ENCODE peak calls at places on chromosome 20, in four cellular contexts. Z is left ventricle myocardium inferior; F is CD8-positive, alpha-beta T cell; Q is HL-60. M is an unnamed sample.

GRCh38 chr20:7226156-7226555 is 458.7 kb downstream of the BMP2 start:
- DNase-seq in Z (no peak), F (no peak), Q (no peak), M (no peak)

GRCh38 chr20:63771046-63771707 is 31.6 kb downstream of the SLC2A4RG start:
- DNase-seq in Z (no peak), F (no peak), Q (no peak), M (no peak)

GRCh38 chr20:117518-117917 is 24.9 kb upstream of the DEFB126 start:
- DNase-seq in Z (no peak), F (no peak), Q (no peak), M (no peak)

GRCh38 chr20:38112249-38112942 is 52.7 kb downstream of the TGM2 start:
- DNase-seq in Z (no peak), F (no peak), Q (no peak), M (no peak)

GRCh38 chr20:53274807-53275206 is 302.6 kb downstream of the TSHZ2 start:
- DNase-seq in Z (no peak), F (no peak), Q (no peak), M (no peak)

GRCh38 chr20:63536997-63537524 is at the start of gene PTK6:
- DNase-seq in Z (peak; percentile 57), F (no peak), Q (peak; percentile 77), M (no peak)

GRCh38 chr20:21101453-21102251 is 4.5 kb downstream of the LINC00237 start:
- DNase-seq in Z (no peak), F (no peak), Q (no peak), M (no peak)

GRCh38 chr20:19497064-19497463 is 261.0 kb upstream of the RIN2 start:
- DNase-seq in Z (no peak), F (no peak), Q (no peak), M (peak; percentile 54)

GRCh38 chr20:46773680-46774079 is 64.2 kb downstream of the SLC2A10 start:
- DNase-seq in Z (no peak), F (no peak), Q (peak; percentile 12), M (no peak)

GRCh38 chr20:32972181-32973076 is 31.8 kb downstream of the SUN5 start:
- DNase-seq in Z (no peak), F (peak; percentile 72), Q (peak; percentile 91), M (no peak)

GRCh38 chr20:47430862-47431588 is 70.7 kb upstream of the NCOA3 start:
- DNase-seq in Z (no peak), F (no peak), Q (no peak), M (no peak)

GRCh38 chr20:45415822-45416637 is at the start of gene PIGT:
- DNase-seq in Z (peak; percentile 86), F (peak; percentile 84), Q (peak; percentile 91), M (peak; percentile 79)
- TF ChIP-seq CTCF in Z (no peak), F (no peak), Q (no peak), M (no peak)

DNA sequence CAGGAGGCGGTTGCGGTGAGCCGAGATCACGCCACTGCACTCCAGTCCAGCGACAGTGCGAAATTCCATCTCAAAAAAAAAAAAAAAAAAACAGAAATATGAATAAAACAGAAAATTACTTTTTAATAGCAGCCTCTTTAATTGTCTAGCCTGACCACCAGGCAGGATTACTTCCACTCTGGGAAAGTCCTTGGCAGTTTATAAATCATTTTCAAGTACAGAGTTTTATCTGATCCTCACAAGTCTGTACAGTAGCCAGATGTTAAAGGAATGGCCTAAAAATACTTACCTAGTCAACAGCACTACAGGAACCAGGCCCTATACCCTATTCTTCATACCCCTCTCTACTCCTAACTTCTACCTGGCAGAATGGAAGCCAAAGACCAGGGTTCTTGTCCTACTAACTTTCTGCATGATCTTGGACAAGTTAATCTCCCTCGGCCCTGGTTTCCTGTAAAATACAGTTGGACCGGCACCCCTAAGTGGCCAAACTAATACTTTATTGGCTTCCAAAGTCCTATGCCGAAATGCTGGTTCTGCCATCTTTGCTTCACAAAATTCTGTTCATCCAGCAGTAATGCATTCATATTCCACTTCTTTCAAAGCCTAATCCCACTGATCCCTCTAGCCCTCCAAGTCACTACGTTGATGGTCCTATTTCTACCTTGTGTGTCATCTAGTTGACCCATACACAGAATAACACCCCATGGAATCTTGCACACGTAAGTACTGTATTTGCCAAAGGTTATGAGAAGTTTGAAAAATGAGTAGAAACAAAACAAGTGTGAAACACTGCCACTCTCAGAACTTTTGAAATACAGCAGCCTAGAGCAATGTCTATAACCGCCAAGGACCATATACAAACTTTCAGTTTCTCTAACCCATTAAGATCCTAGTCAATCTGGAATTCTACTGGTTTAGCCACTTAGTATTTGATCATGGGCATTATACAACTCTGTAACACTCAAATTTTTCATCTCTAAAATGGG is 1.7 kb downstream of the EIF2S2 start:
- DNase-seq in Z (no peak), F (no peak), Q (no peak), M (no peak)
- TF ChIP-seq CTCF in Z (no peak), F (no peak), Q (no peak), M (peak; percentile 14)

GRCh38 chr20:58649288-58650180 is 1.5 kb upstream of the STX16 start:
- DNase-seq in Z (peak; percentile 39), F (peak; percentile 34), Q (no peak), M (no peak)

GRCh38 chr20:58646703-58647102 is 4.4 kb upstream of the STX16 start:
- DNase-seq in Z (no peak), F (no peak), Q (no peak), M (no peak)

GRCh38 chr20:58647814-58648501 is 3.1 kb upstream of the STX16 start:
- DNase-seq in Z (no peak), F (no peak), Q (no peak), M (peak; percentile 70)

GRCh38 chr20:58645277-58645968 is 5.7 kb upstream of the STX16 start:
- DNase-seq in Z (no peak), F (no peak), Q (no peak), M (no peak)

DNA sequence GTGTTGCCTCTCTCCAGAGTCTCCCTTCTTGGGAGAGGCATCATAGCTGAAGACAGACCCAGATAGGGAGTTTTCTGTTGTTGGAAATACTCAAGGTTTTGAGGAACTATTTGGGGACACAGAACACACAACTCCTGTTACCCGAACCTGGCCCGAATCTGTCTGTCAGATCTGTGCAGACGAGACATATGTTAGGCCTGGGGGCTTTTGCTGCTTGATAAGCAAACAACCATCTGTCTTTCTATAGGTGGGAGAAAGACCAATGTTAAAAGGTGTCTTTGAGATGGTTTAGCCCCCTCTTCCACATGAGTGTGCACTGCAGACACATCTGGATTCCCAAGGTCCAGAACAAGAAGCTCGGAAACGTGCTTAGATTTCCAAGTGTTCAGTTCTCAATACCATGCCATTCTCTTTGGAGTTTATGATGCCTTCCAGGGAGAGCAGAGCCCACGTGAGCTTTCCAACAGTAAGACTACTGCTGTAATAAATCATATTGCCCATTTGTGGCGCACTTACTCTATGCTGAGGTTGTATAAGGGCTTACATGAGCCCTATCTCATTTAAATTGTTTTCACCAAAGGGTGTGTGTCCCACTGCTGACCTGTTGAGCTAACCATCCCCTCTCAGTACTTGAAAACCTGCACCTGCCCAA is 3.8 kb upstream of the STX16 start:
- DNase-seq in Z (no peak), F (no peak), Q (no peak), M (no peak)
- TF ChIP-seq CTCF in Z (no peak), F (no peak), Q (no peak), M (no peak)

GRCh38 chr20:2234788-2235187 is 61.0 kb upstream of the TGM3 start:
- DNase-seq in Z (no peak), F (no peak), Q (no peak), M (peak; percentile 13)

GRCh38 chr20:2238601-2239000 is 57.2 kb upstream of the TGM3 start:
- DNase-seq in Z (no peak), F (no peak), Q (no peak), M (no peak)

GRCh38 chr20:2236266-2236665 is 59.5 kb upstream of the TGM3 start:
- DNase-seq in Z (no peak), F (no peak), Q (no peak), M (peak; percentile 41)

GRCh38 chr20:2240835-2241234 is 55.0 kb upstream of the TGM3 start:
- DNase-seq in Z (no peak), F (no peak), Q (no peak), M (no peak)

DNA sequence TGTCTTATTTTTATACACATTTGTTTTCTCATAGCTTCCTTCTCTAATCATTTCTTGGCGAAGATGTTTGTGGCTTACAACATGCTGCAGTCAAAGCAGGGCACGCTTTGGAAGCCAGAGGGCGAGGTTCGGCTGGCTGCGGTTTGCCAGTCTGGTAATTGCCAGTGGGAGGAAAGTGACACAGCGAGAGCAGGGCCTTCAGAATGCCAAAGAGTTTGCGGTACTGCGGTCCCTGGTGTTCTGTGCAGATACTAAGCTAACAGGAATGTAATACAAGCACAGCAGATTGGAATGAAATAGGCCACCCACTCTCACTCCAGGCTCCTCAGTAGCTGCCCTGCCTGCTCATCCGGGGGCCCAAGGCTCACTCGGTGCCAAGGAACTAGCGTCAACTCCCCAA is 58.7 kb upstream of the TGM3 start:
- DNase-seq in Z (no peak), F (no peak), Q (peak; percentile 70), M (peak; percentile 100)
- TF ChIP-seq CTCF in Z (no peak), F (no peak), Q (no peak), M (peak; percentile 78)

DNA sequence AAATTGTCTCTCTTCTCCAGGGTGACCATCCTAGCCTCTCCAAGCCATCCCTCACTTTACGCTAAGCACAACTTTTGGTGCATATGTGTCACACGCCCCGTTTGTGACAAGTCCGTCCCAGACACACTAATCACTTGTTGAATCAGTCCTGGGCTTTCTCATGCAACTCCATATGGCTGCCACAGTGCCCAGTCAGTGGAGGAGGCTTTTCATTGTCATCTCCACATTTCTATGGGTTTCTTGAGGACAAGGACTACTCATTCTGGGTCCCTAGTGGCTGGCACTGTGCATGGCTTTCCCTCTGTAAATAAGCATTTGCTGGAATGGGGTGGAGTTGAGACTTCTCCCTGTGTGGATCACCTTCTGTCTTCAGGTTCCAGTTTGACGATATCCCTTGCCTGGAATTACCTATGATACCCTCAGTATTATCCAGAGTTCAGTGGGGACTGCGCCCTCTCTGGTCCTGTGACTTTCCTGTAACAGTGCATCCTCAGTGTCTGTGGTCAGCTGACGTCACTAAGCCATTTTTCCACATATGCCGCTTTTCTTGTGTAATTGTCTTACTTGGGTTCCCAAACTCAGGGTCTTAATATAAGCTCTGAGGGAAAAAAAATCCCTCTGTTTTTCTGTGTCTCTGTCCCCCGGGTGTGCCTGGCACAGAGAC is 59.8 kb upstream of the MYL9 start:
- DNase-seq in Z (no peak), F (no peak), Q (no peak), M (no peak)
- TF ChIP-seq CTCF in Z (peak; percentile 14), F (no peak), Q (peak; percentile 18), M (no peak)

GRCh38 chr20:50794181-50794845 is 548 bp upstream of the BCAS4 start:
- DNase-seq in Z (no peak), F (no peak), Q (no peak), M (no peak)
- TF ChIP-seq CTCF in Z (no peak), F (no peak), Q (no peak), M (no peak)

GRCh38 chr20:25696384-25697131 is at the start of gene ZNF337:
- DNase-seq in Z (peak; percentile 96), F (peak; percentile 88), Q (peak; percentile 94), M (peak; percentile 94)
- TF ChIP-seq CTCF in Z (no peak), F (no peak), Q (no peak), M (peak; percentile 61)

GRCh38 chr20:11117808-11118528 is 444.2 kb upstream of the JAG1 start:
- DNase-seq in Z (no peak), F (no peak), Q (no peak), M (peak; percentile 25)
- TF ChIP-seq CTCF in Z (no peak), F (no peak), Q (no peak), M (no peak)

M was measured in HFFc6.